ENCODE peak calls at places on chromosomes 3 and 15, in nine cellular contexts. One of them, this sample, is unnamed.

GRCh38 chr3:126464093-126464492 is 11.6 kb downstream of the ZXDC start:
- DNase-seq in hepatocyte: no peak
- DNase-seq in A549: no peak
- DNase-seq in neural progenitor cell: no peak
- DNase-seq in neural crest cell: no peak
- DNase-seq in AG04449: no peak
- DNase-seq in tibial artery: no peak
- DNase-seq in nephron progenitor cell: no peak
- DNase-seq in fibroblast of lung: no peak
- DNase-seq in this sample: no peak

GRCh38 chr3:179432021-179432420 is 19.2 kb downstream of the GNB4 start:
- DNase-seq in hepatocyte: no peak
- DNase-seq in A549: no peak
- DNase-seq in neural progenitor cell: no peak
- DNase-seq in neural crest cell: no peak
- DNase-seq in AG04449: no peak
- DNase-seq in tibial artery: peak
- DNase-seq in nephron progenitor cell: no peak
- DNase-seq in fibroblast of lung: no peak
- DNase-seq in this sample: no peak

GRCh38 chr15:45714501-45715488 is 80.0 kb downstream of the SQOR start:
- DNase-seq in hepatocyte: peak
- DNase-seq in A549: peak
- DNase-seq in neural progenitor cell: peak
- DNase-seq in neural crest cell: peak
- DNase-seq in AG04449: no peak
- DNase-seq in tibial artery: peak
- DNase-seq in nephron progenitor cell: peak
- DNase-seq in fibroblast of lung: peak
- DNase-seq in this sample: peak

GRCh38 chr15:96107922-96108321 is 222.6 kb upstream of the NR2F2 start:
- DNase-seq in hepatocyte: no peak
- DNase-seq in A549: no peak
- DNase-seq in neural progenitor cell: no peak
- DNase-seq in neural crest cell: no peak
- DNase-seq in AG04449: peak
- DNase-seq in tibial artery: no peak
- DNase-seq in nephron progenitor cell: no peak
- DNase-seq in fibroblast of lung: no peak
- DNase-seq in this sample: no peak

GRCh38 chr3:85159376-85159775 is 200.6 kb downstream of the CADM2 start:
- DNase-seq in hepatocyte: peak
- DNase-seq in A549: peak
- DNase-seq in neural progenitor cell: no peak
- DNase-seq in neural crest cell: no peak
- DNase-seq in AG04449: no peak
- DNase-seq in tibial artery: no peak
- DNase-seq in nephron progenitor cell: no peak
- DNase-seq in fibroblast of lung: peak
- DNase-seq in this sample: no peak

GRCh38 chr3:187821616-187822317 is 76.5 kb upstream of the BCL6 start:
- DNase-seq in hepatocyte: no peak
- DNase-seq in A549: no peak
- DNase-seq in neural progenitor cell: no peak
- DNase-seq in neural crest cell: no peak
- DNase-seq in AG04449: no peak
- DNase-seq in tibial artery: no peak
- DNase-seq in nephron progenitor cell: no peak
- DNase-seq in fibroblast of lung: no peak
- DNase-seq in this sample: no peak

GRCh38 chr3:105387122-105387751 is 20.5 kb downstream of the ALCAM start:
- DNase-seq in hepatocyte: no peak
- DNase-seq in A549: peak
- DNase-seq in neural progenitor cell: no peak
- DNase-seq in neural crest cell: no peak
- DNase-seq in AG04449: no peak
- DNase-seq in tibial artery: no peak
- DNase-seq in nephron progenitor cell: no peak
- DNase-seq in fibroblast of lung: peak
- DNase-seq in this sample: no peak

GRCh38 chr3:70056081-70056480 is 56.5 kb downstream of the SAMMSON start:
- DNase-seq in hepatocyte: no peak
- DNase-seq in A549: no peak
- DNase-seq in neural progenitor cell: no peak
- DNase-seq in neural crest cell: no peak
- DNase-seq in AG04449: no peak
- DNase-seq in tibial artery: no peak
- DNase-seq in nephron progenitor cell: no peak
- DNase-seq in fibroblast of lung: no peak
- DNase-seq in this sample: no peak

GRCh38 chr3:13015286-13016082 is 57.7 kb downstream of the IQSEC1 start:
- DNase-seq in hepatocyte: no peak
- DNase-seq in A549: no peak
- DNase-seq in neural progenitor cell: no peak
- DNase-seq in neural crest cell: no peak
- DNase-seq in AG04449: no peak
- DNase-seq in tibial artery: no peak
- DNase-seq in nephron progenitor cell: no peak
- DNase-seq in fibroblast of lung: no peak
- DNase-seq in this sample: no peak

GRCh38 chr15:67719330-67719959 is 105.9 kb upstream of the SKOR1 start:
- DNase-seq in hepatocyte: no peak
- DNase-seq in A549: no peak
- DNase-seq in neural progenitor cell: no peak
- DNase-seq in neural crest cell: no peak
- DNase-seq in AG04449: no peak
- DNase-seq in tibial artery: no peak
- DNase-seq in nephron progenitor cell: no peak
- DNase-seq in fibroblast of lung: no peak
- DNase-seq in this sample: no peak

GRCh38 chr3:56389213-56389830 is 78.9 kb downstream of the ERC2 start:
- DNase-seq in hepatocyte: no peak
- DNase-seq in A549: no peak
- DNase-seq in neural progenitor cell: no peak
- DNase-seq in neural crest cell: no peak
- DNase-seq in AG04449: no peak
- DNase-seq in tibial artery: no peak
- DNase-seq in nephron progenitor cell: no peak
- DNase-seq in fibroblast of lung: no peak
- DNase-seq in this sample: no peak

GRCh38 chr3:173688216-173688842 is 290.8 kb downstream of the NLGN1 start:
- DNase-seq in hepatocyte: no peak
- DNase-seq in A549: no peak
- DNase-seq in neural progenitor cell: no peak
- DNase-seq in neural crest cell: no peak
- DNase-seq in AG04449: no peak
- DNase-seq in tibial artery: no peak
- DNase-seq in nephron progenitor cell: no peak
- DNase-seq in fibroblast of lung: no peak
- DNase-seq in this sample: no peak
- TF ChIP-seq CTCF in hepatocyte: no peak
- TF ChIP-seq CTCF in A549: no peak
- TF ChIP-seq CTCF in neural progenitor cell: no peak
- TF ChIP-seq CTCF in neural crest cell: no peak
- TF ChIP-seq CTCF in AG04449: no peak
- TF ChIP-seq CTCF in tibial artery: no peak
- TF ChIP-seq CTCF in nephron progenitor cell: no peak
- TF ChIP-seq CTCF in fibroblast of lung: no peak
- TF ChIP-seq CTCF in this sample: no peak

DNA sequence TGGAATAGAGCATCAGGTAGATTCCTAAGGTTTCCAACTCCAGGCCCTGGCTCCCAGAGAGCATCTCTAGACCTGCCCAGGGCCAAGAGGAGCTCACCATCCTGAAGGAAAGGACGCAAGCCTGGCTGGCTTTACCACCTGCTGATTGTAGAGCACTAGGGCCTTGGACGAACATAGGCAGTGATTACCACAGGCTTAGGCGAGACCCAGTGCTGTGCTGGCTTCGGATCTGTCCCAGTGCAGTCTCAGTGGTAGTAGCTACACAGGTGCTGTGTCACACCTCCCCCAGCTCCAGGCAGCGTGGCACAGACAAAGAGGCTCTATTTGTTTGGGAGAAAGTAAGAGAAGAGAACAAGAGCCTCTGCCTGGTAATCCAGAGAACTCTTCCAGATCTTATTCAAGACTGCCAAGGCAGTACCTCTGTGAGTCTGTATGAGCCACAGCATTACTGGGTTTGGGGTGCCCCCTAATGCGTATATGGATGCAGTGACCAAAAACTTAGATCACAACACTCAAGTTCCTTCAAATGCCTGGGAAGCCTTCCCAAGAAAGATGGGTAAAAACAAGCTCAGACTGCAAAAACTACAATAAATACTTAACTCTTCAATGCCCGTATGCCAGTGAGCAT is 25.4 kb downstream of the ISG20 start:
- DNase-seq in hepatocyte: no peak
- DNase-seq in A549: no peak
- DNase-seq in neural progenitor cell: no peak
- DNase-seq in neural crest cell: no peak
- DNase-seq in AG04449: no peak
- DNase-seq in tibial artery: no peak
- DNase-seq in nephron progenitor cell: no peak
- DNase-seq in fibroblast of lung: peak
- DNase-seq in this sample: no peak
- TF ChIP-seq CTCF in hepatocyte: no peak
- TF ChIP-seq CTCF in A549: peak
- TF ChIP-seq CTCF in neural progenitor cell: peak
- TF ChIP-seq CTCF in neural crest cell: no peak
- TF ChIP-seq CTCF in AG04449: no peak
- TF ChIP-seq CTCF in tibial artery: no peak
- TF ChIP-seq CTCF in nephron progenitor cell: no peak
- TF ChIP-seq CTCF in fibroblast of lung: no peak
- TF ChIP-seq CTCF in this sample: no peak

DNA sequence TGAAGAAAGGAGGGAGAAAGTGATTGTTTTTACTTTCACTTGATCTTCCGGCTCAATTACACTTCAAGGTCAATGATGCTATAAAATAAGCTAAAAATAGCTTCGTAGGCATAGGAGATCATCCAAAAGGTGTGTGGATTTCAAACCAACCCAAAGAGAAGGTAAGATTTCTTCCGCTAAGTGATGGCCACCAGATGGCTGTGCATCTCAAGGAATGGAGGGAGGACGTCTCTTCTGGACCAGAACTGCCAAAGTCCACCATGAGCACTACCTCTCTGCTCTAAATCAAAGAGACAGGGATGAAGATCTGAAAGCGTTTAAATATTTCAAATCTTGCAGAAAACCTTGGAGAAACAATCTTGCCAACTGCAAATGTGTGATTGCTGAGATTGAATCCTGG is 199.1 kb upstream of the ZPLD1 start:
- DNase-seq in hepatocyte: peak
- DNase-seq in A549: peak
- DNase-seq in neural progenitor cell: peak
- DNase-seq in neural crest cell: no peak
- DNase-seq in AG04449: no peak
- DNase-seq in tibial artery: no peak
- DNase-seq in nephron progenitor cell: no peak
- DNase-seq in fibroblast of lung: peak
- DNase-seq in this sample: no peak
- TF ChIP-seq CTCF in hepatocyte: peak
- TF ChIP-seq CTCF in A549: peak
- TF ChIP-seq CTCF in neural progenitor cell: peak
- TF ChIP-seq CTCF in neural crest cell: no peak
- TF ChIP-seq CTCF in AG04449: peak
- TF ChIP-seq CTCF in tibial artery: no peak
- TF ChIP-seq CTCF in nephron progenitor cell: peak
- TF ChIP-seq CTCF in fibroblast of lung: peak
- TF ChIP-seq CTCF in this sample: no peak

GRCh38 chr3:186108106-186108940 is 566 bp downstream of the ETV5 start:
- DNase-seq in hepatocyte: peak
- DNase-seq in A549: peak
- DNase-seq in neural progenitor cell: peak
- DNase-seq in neural crest cell: peak
- DNase-seq in AG04449: no peak
- DNase-seq in tibial artery: no peak
- DNase-seq in nephron progenitor cell: peak
- DNase-seq in fibroblast of lung: peak
- DNase-seq in this sample: peak

GRCh38 chr3:186108941-186109865 is at the start of gene ETV5:
- DNase-seq in hepatocyte: peak
- DNase-seq in A549: peak
- DNase-seq in neural progenitor cell: peak
- DNase-seq in neural crest cell: peak
- DNase-seq in AG04449: peak
- DNase-seq in tibial artery: peak
- DNase-seq in nephron progenitor cell: peak
- DNase-seq in fibroblast of lung: peak
- DNase-seq in this sample: peak

GRCh38 chr3:186109897-186110803 is 1.3 kb upstream of the ETV5 start:
- DNase-seq in hepatocyte: peak
- DNase-seq in A549: no peak
- DNase-seq in neural progenitor cell: peak
- DNase-seq in neural crest cell: peak
- DNase-seq in AG04449: no peak
- DNase-seq in tibial artery: no peak
- DNase-seq in nephron progenitor cell: peak
- DNase-seq in fibroblast of lung: peak
- DNase-seq in this sample: peak

GRCh38 chr3:186105543-186105942 is 3.3 kb downstream of the ETV5 start:
- DNase-seq in hepatocyte: no peak
- DNase-seq in A549: no peak
- DNase-seq in neural progenitor cell: no peak
- DNase-seq in neural crest cell: no peak
- DNase-seq in AG04449: no peak
- DNase-seq in tibial artery: no peak
- DNase-seq in nephron progenitor cell: no peak
- DNase-seq in fibroblast of lung: no peak
- DNase-seq in this sample: no peak

DNA sequence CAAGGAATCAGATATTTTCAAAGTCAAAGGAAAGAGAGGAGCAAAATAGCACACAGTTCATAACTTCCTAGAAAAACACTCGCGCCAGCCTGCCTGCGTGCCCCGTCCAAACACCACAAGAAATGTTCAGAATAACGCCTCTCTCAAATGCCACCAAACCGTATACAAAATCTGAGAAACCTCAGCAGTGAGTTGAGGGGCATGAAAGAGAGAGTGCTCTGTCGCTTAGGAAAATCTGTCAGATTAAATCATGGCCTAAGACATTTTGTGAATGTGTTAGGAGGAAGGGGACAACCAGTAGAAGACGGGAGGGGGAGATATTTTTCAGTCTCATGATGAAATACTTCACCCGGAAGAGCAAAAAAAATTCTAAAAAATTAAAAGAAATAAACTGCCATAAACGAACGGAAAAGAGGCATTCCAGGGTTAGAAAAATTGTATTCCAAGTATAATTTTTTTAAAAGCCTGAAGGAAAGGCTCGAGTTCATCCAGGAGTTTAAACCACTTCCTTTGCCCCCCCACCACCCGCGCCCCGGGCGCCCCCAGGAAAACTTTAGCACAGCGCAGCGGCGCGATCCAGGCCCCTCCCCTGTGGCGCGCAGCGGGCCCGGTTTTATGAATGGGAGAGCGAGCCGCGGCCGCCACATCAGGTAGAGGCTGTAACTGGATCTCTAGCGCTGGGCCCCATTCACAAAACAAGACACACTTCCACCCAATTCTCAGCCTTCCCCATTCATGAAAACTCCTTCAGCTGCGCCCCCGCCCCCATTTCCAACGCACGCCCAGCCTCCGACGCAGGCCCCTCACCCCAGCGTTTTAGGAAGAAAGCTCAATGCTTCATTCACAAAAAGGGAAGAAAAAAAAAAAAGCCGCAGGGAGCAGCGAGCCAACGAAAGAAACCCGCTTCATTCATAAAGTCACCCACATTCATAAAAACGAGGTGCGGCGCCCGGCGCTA is 1.5 kb downstream of the ETV5 start:
- DNase-seq in hepatocyte: peak
- DNase-seq in A549: peak
- DNase-seq in neural progenitor cell: peak
- DNase-seq in neural crest cell: peak
- DNase-seq in AG04449: no peak
- DNase-seq in tibial artery: peak
- DNase-seq in nephron progenitor cell: peak
- DNase-seq in fibroblast of lung: peak
- DNase-seq in this sample: peak
- TF ChIP-seq CTCF in hepatocyte: no peak
- TF ChIP-seq CTCF in A549: no peak
- TF ChIP-seq CTCF in neural progenitor cell: no peak
- TF ChIP-seq CTCF in neural crest cell: no peak
- TF ChIP-seq CTCF in AG04449: no peak
- TF ChIP-seq CTCF in tibial artery: no peak
- TF ChIP-seq CTCF in nephron progenitor cell: no peak
- TF ChIP-seq CTCF in fibroblast of lung: no peak
- TF ChIP-seq CTCF in this sample: no peak